ENCODE peak calls at places on chromosomes 2 and 18, in seven cellular contexts. Y is HepG2, K is A673, G is body of pancreas, O is endothelial cell of umbilical vein, S is hepatocyte, R is right cardiac atrium. V is an unnamed sample.

GRCh38 chr18:40983835-40984234 is 971.2 kb upstream of the PIK3C3 start:
- DNase-seq in Y (no peak), K (no peak), G (no peak), O (no peak), S (no peak), R (no peak), V (no peak)

GRCh38 chr2:239816571-239816970 is 208.6 kb downstream of the NDUFA10 start:
- DNase-seq in Y (no peak), K (no peak), G (no peak), O (no peak), S (no peak), R (no peak), V (no peak)

GRCh38 chr2:174117951-174118930 is 130.1 kb downstream of the OLA1 start:
- DNase-seq in Y (no peak), K (peak; percentile 77), G (no peak), O (peak; percentile 64), S (no peak), R (no peak), V (no peak)

GRCh38 chr2:10434885-10435419 is 13.2 kb downstream of the ODC1 start:
- DNase-seq in Y (peak; percentile 80), K (peak; percentile 84), G (peak; percentile 74), O (peak; percentile 74), S (peak; percentile 89), R (peak; percentile 90), V (peak; percentile 85)

GRCh38 chr2:33426666-33427231 is 49.7 kb upstream of the RASGRP3 start:
- DNase-seq in Y (peak; percentile 23), K (peak; percentile 60), G (peak; percentile 70), O (no peak), S (peak; percentile 72), R (peak; percentile 61), V (no peak)

GRCh38 chr18:1014951-1015627 is 110.4 kb downstream of the ADCYAP1 start:
- DNase-seq in Y (no peak), K (no peak), G (no peak), O (peak; percentile 13), S (no peak), R (peak; percentile 45), V (no peak)

GRCh38 chr2:233831011-233831721 is 23.2 kb downstream of the HJURP start:
- DNase-seq in Y (no peak), K (no peak), G (no peak), O (no peak), S (no peak), R (peak; percentile 40), V (no peak)

GRCh38 chr2:115596659-115597375 is 1154.4 kb downstream of the DPP10 start:
- DNase-seq in Y (no peak), K (no peak), G (no peak), O (no peak), S (no peak), R (no peak), V (no peak)

GRCh38 chr2:180133736-180134135 is 126.6 kb upstream of the CWC22 start:
- DNase-seq in Y (no peak), K (no peak), G (no peak), O (no peak), S (no peak), R (no peak), V (no peak)

GRCh38 chr2:131413148-131413747 is 49.3 kb upstream of the RAB6D start:
- DNase-seq in Y (peak; percentile 61), K (peak; percentile 69), G (no peak), O (peak; percentile 79), S (peak; percentile 71), R (no peak), V (no peak)

GRCh38 chr2:28250006-28250405 is 142.7 kb upstream of the FOSL2 start:
- DNase-seq in Y (no peak), K (peak; percentile 31), G (no peak), O (no peak), S (peak; percentile 73), R (no peak), V (no peak)

GRCh38 chr18:8959551-8960135 is 142.9 kb upstream of the NDUFV2 start:
- DNase-seq in Y (peak; percentile 79), K (no peak), G (no peak), O (no peak), S (peak; percentile 14), R (no peak), V (no peak)

GRCh38 chr18:75208055-75208835 is 694 bp downstream of the PTGR3 start:
- DNase-seq in Y (peak; percentile 18), K (peak; percentile 70), G (peak; percentile 56), O (peak; percentile 43), S (peak; percentile 71), R (peak; percentile 83), V (peak; percentile 72)

GRCh38 chr2:51920509-51920908 is 888.6 kb upstream of the NRXN1 start:
- DNase-seq in Y (no peak), K (no peak), G (no peak), O (no peak), S (no peak), R (no peak), V (no peak)

GRCh38 chr2:203636896-203637818 is 69.3 kb upstream of the CD28 start:
- DNase-seq in Y (no peak), K (peak; percentile 18), G (no peak), O (peak; percentile 47), S (no peak), R (peak; percentile 38), V (no peak)

GRCh38 chr2:218406949-218407703 is 7.5 kb downstream of the CTDSP1 start:
- DNase-seq in Y (no peak), K (peak; percentile 50), G (peak; percentile 82), O (peak; percentile 39), S (peak; percentile 50), R (peak; percentile 92), V (peak; percentile 81)

GRCh38 chr18:33987206-33987605 is 237.5 kb downstream of the NOL4 start:
- DNase-seq in Y (no peak), K (no peak), G (no peak), O (no peak), S (no peak), R (no peak), V (no peak)

GRCh38 chr2:146853741-146854444 is 990.9 kb upstream of the ACVR2A start:
- DNase-seq in Y (no peak), K (peak; percentile 17), G (no peak), O (no peak), S (no peak), R (no peak), V (no peak)

GRCh38 chr2:240387669-240388358 is 47.6 kb upstream of the GPC1 start:
- DNase-seq in Y (peak; percentile 62), K (peak; percentile 53), G (peak; percentile 28), O (peak; percentile 29), S (peak; percentile 69), R (peak; percentile 74), V (peak; percentile 40)

GRCh38 chr2:138491495-138491862 is 10.1 kb upstream of the SPOPL start:
- DNase-seq in Y (no peak), K (no peak), G (no peak), O (no peak), S (no peak), R (no peak), V (no peak)

GRCh38 chr2:240932724-240933047 is 26.6 kb downstream of the CROCC2 start:
- DNase-seq in Y (no peak), K (no peak), G (no peak), O (no peak), S (no peak), R (no peak), V (no peak)

GRCh38 chr18:59512025-59512710 is 153.1 kb upstream of the LMAN1 start:
- DNase-seq in Y (no peak), K (peak; percentile 57), G (no peak), O (no peak), S (no peak), R (no peak), V (no peak)

GRCh38 chr18:8960740-8961657 is 141.5 kb upstream of the NDUFV2 start:
- DNase-seq in Y (peak; percentile 77), K (no peak), G (no peak), O (no peak), S (no peak), R (no peak), V (no peak)

GRCh38 chr2:201827621-201828020 is 21.3 kb downstream of the CDK15 start:
- DNase-seq in Y (no peak), K (no peak), G (no peak), O (no peak), S (no peak), R (no peak), V (no peak)

GRCh38 chr2:8412586-8412985 is 269.3 kb upstream of the ID2 start:
- DNase-seq in Y (no peak), K (peak; percentile 77), G (peak; percentile 17), O (no peak), S (peak; percentile 33), R (peak; percentile 89), V (no peak)
- H3K4me3 ChIP-seq in Y (no peak overlapping the region), K (no peak overlapping the region), G (no peak overlapping the region), O (no peak overlapping the region), S (no peak overlapping the region), R (no peak overlapping the region), V (no peak overlapping the region)

DNA sequence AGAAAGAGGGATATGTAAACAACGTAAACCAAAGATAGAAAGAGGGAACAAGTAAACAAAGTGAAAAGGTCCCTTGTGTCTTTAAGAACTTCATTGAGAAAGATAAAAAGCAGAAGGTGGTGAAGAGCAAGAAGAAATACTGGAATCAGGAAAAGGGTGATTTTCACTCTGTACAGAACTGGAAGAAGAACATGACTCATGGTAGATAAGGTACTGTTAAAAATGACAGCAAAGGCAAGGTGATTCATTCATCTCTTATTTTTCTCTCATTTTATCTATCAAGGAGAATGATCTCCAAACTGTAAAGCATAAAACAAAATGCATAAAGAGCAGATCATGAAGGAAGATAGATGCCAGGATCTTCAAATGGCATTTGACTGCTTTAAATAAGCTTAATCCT is 724.6 kb upstream of the CELF4 start:
- DNase-seq in Y (no peak), K (no peak), G (no peak), O (no peak), S (no peak), R (no peak), V (no peak)
- H3K4me1 ChIP-seq in Y (no peaks in the 10 kb centered on the region), K (no peaks in the 10 kb centered on the region), G (no peaks in the 10 kb centered on the region), O (no peaks in the 10 kb centered on the region), S (no peaks in the 10 kb centered on the region), R (no peaks in the 10 kb centered on the region), V (no peaks in the 10 kb centered on the region)

GRCh38 chr18:55280515-55280914 is 307.5 kb downstream of the TCF4 start:
- DNase-seq in Y (no peak), K (peak; percentile 49), G (no peak), O (peak; percentile 51), S (no peak), R (no peak), V (no peak)
- H3K27ac ChIP-seq in Y (no peak overlapping the region), K (peak overlapping the region; percentile 6), G (no peak overlapping the region), O (no peak overlapping the region), S (peak overlapping the region; percentile 59), R (no peak overlapping the region), V (no peak overlapping the region)

DNA sequence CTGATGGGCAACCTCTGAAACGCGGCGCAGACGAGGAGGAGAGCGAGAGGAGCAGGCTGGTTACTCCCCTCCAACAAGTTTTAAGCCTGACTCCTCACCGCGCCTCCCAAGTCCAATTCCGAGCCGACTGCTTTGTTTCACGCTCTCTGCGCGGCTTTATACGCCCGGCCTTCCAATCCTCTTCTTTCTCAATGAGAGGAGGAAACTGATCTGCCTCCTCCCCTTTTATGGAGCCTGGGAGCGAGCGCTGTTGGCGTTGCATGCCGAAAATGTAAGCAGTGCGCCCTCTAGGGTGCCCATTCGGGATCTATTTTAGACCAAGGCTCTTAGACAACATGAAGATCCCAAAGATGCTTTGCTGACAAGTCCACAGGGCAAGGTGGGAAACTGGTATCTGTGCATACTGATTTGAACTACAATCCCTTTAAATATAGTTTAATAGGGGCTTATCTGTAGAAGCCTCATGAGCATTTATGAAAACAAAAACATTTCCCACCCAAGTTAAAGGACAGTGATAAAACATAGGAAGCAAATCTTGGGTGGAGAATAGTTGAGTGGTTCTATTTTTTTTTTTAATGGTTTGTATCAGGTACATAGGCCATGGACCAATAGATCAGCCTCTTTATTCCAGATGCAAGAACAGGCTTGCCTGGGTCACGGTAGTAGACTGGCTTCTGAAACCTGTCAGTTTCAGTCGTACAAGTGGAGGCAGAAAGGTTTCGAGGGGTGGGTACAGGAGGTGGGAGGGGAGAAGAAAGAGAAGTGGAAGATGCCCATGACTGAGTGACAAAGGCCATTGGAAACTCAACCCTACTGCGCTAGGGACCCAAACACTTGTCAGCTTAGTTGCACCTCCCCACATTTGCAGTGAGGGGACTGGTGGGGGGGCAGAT is at the start of gene RND3:
- DNase-seq in Y (peak; percentile 87), K (peak; percentile 99), G (peak; percentile 97), O (peak; percentile 99), S (peak; percentile 98), R (peak; percentile 98), V (peak; percentile 93)
- H3K4me3 ChIP-seq in Y (peak within 1 kb of the TSS; percentile 40), K (peak within 1 kb of the TSS; percentile 67), G (peak within 1 kb of the TSS; percentile 46), O (peak within 1 kb of the TSS; percentile 87), S (peak within 1 kb of the TSS; percentile 86), R (peak within 1 kb of the TSS; percentile 86), V (peak within 1 kb of the TSS; percentile 71)